ENCODE peak calls at places on chromosomes 5 and 9, in four cellular contexts. J, Y, O and V are unnamed samples.

GRCh38 chr5:170070556-170071412 is 34.9 kb upstream of the FOXI1 start:
- DNase-seq in J (peak), Y (peak), O (peak), V (no peak)

GRCh38 chr5:81247441-81247972 is 14.4 kb downstream of the CKMT2 start:
- DNase-seq in J (no peak), Y (no peak), O (no peak), V (no peak)

GRCh38 chr5:80961376-80962281 is 1.5 kb downstream of the RASGRF2 start:
- DNase-seq in J (no peak), Y (no peak), O (no peak), V (no peak)

GRCh38 chr5:17001418-17001817 is 65.3 kb upstream of the MYO10 start:
- DNase-seq in J (no peak), Y (no peak), O (no peak), V (no peak)

GRCh38 chr5:179806250-179807045 is at the start of gene MGAT4B:
- DNase-seq in J (peak), Y (peak), O (peak), V (no peak)

GRCh38 chr5:77076961-77077820 is 9.9 kb downstream of the ZBED3 start:
- DNase-seq in J (peak), Y (peak), O (peak), V (no peak)

GRCh38 chr5:87582149-87582548 is 169.4 kb upstream of the CCNH start:
- DNase-seq in J (no peak), Y (no peak), O (no peak), V (no peak)

GRCh38 chr9:137323531-137324331 is 21.7 kb upstream of the NRARP start:
- DNase-seq in J (no peak), Y (no peak), O (no peak), V (no peak)

GRCh38 chr9:110650261-110650660 is 18.3 kb upstream of the MUSK start:
- DNase-seq in J (no peak), Y (no peak), O (no peak), V (no peak)

GRCh38 chr5:68046445-68046844 is 169.1 kb upstream of the PIK3R1 start:
- DNase-seq in J (no peak), Y (no peak), O (no peak), V (no peak)

GRCh38 chr5:78985407-78986223 is 505 bp upstream of the ARSB start:
- DNase-seq in J (no peak), Y (peak), O (peak), V (no peak)

GRCh38 chr9:114283551-114284111 is 39.3 kb upstream of the ORM1 start:
- DNase-seq in J (peak), Y (no peak), O (no peak), V (no peak)

GRCh38 chr5:74653991-74654390 is 13.5 kb upstream of the ENC1 start:
- DNase-seq in J (no peak), Y (no peak), O (no peak), V (no peak)

GRCh38 chr5:159874308-159874707 is 42.0 kb upstream of the ADRA1B start:
- DNase-seq in J (no peak), Y (no peak), O (no peak), V (no peak)

GRCh38 chr5:72324186-72324825 is 4.1 kb downstream of the PTCD2 start:
- DNase-seq in J (no peak), Y (no peak), O (no peak), V (no peak)

GRCh38 chr9:129102791-129103594 is 7.6 kb downstream of the CRAT start:
- DNase-seq in J (peak), Y (peak), O (peak), V (no peak)

GRCh38 chr9:18531127-18531526 is 57.2 kb downstream of the ADAMTSL1 start:
- DNase-seq in J (no peak), Y (no peak), O (no peak), V (no peak)

GRCh38 chr9:14139287-14139686 is 174.7 kb downstream of the NFIB start:
- DNase-seq in J (no peak), Y (no peak), O (no peak), V (no peak)

GRCh38 chr5:112263469-112263868 is 155.6 kb downstream of the EPB41L4A start:
- DNase-seq in J (no peak), Y (no peak), O (no peak), V (no peak)

GRCh38 chr5:80238778-80239679 is 16.8 kb downstream of the SERINC5 start:
- DNase-seq in J (no peak), Y (peak), O (no peak), V (no peak)

GRCh38 chr9:17318821-17319320 is 184.0 kb downstream of the CNTLN start:
- DNase-seq in J (no peak), Y (no peak), O (no peak), V (no peak)

GRCh38 chr5:94429566-94429965 is 188.8 kb downstream of the KIAA0825 start:
- DNase-seq in J (no peak), Y (no peak), O (no peak), V (no peak)

GRCh38 chr9:69173891-69174644 is at the start of gene TJP2:
- DNase-seq in J (peak), Y (peak), O (peak), V (no peak)

GRCh38 chr5:78399115-78399514 is 38.7 kb downstream of the SCAMP1 start:
- DNase-seq in J (no peak), Y (no peak), O (no peak), V (no peak)

GRCh38 chr5:147750065-147750464 is 32.5 kb downstream of the JAKMIP2 start:
- DNase-seq in J (no peak), Y (no peak), O (no peak), V (no peak)

GRCh38 chr5:7754997-7755596 is 95.8 kb downstream of the CFAP90 start:
- DNase-seq in J (peak), Y (peak), O (peak), V (no peak)

GRCh38 chr5:176185133-176185733 is 53.0 kb upstream of the SIMC1 start:
- DNase-seq in J (no peak), Y (no peak), O (peak), V (no peak)

GRCh38 chr5:162052671-162053070 is 14.9 kb upstream of the GABRG2 start:
- DNase-seq in J (no peak), Y (no peak), O (no peak), V (no peak)

GRCh38 chr5:59608745-59609144 is 284.8 kb downstream of the PDE4D start:
- DNase-seq in J (no peak), Y (no peak), O (no peak), V (no peak)

GRCh38 chr9:123063172-123063508 is 29.7 kb downstream of the GPR21 start:
- DNase-seq in J (no peak), Y (no peak), O (no peak), V (no peak)

GRCh38 chr5:643351-643801 is 31.2 kb downstream of the CEP72 start:
- DNase-seq in J (no peak), Y (no peak), O (no peak), V (no peak)

GRCh38 chr5:87195616-87196015 is 72.1 kb upstream of the RASA1 start:
- DNase-seq in J (no peak), Y (no peak), O (no peak), V (no peak)

DNA sequence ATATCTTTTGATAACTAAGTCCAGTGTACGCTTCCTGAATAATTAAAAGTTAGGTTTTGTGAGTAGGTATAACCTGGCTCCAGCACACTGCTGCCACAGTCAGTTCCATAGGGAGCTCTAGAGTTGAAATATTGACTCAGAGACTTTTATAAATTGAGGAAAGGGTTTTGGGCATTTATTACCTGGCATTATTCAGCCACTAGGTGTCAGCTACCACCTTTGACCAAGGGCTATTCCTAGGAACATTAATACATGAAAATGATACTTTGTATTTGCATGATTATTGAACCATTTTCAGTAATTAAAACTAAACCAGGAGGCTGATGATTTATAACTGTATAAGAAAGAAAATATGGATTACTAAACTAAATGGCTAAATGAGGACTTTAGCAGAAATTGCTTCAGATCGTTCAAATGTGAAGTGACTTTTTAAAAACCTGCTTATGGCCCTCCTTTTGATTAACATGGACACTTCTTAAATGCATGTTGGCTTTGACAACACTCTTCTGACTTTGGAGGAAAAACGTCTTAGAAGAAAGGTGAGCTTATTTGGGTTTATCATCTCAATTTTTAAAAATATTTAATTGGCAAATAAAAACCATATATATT is 83.0 kb downstream of the SMC2 start:
- DNase-seq in J (no peak), Y (no peak), O (no peak), V (no peak)
- TF ChIP-seq USF1 in J (no peak), Y (no peak), O (no peak), V (no peak)

DNA sequence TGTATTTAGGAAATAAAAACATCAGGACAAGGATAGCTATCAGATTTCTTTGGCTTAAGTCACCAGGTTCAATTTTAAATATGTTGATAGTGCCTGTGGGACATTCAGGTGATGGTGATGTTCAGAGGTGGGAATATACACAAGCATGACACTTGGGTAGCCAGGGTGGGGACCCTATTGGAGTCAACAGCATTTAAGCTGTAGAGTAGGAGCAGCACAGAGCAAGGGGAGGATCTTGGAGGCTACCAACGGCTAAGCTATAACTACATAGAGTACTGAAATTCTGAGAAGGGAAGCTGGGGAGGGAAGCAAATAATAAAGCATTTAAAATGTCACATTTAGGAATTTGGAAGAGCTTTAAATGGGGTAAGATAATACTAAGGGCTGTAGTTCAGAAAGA is 177.7 kb downstream of the CPLANE1 start:
- DNase-seq in J (no peak), Y (no peak), O (no peak), V (no peak)
- TF ChIP-seq USF1 in J (no peak), Y (no peak), O (no peak), V (no peak)

GRCh38 chr5:132771559-132771998 is 5.5 kb downstream of the SEPTIN8 start:
- DNase-seq in J (peak), Y (no peak), O (no peak), V (no peak)
- TF ChIP-seq USF1 in J (no peak), Y (no peak), O (no peak), V (no peak)

GRCh38 chr9:83583151-83584014 is 39.6 kb upstream of the IDNK start:
- DNase-seq in J (peak), Y (peak), O (peak), V (no peak)
- TF ChIP-seq USF1 in J (no peak), Y (no peak), O (no peak), V (no peak)

GRCh38 chr9:135644631-135645218 is 5.4 kb upstream of the GLT6D1 start:
- DNase-seq in J (no peak), Y (no peak), O (no peak), V (no peak)

GRCh38 chr9:135648494-135649410 is 9.4 kb upstream of the GLT6D1 start:
- DNase-seq in J (no peak), Y (no peak), O (no peak), V (no peak)

GRCh38 chr9:135649508-135649907 is 10.2 kb upstream of the GLT6D1 start:
- DNase-seq in J (no peak), Y (no peak), O (no peak), V (no peak)

GRCh38 chr9:135650408-135650807 is 11.1 kb upstream of the GLT6D1 start:
- DNase-seq in J (no peak), Y (no peak), O (no peak), V (no peak)

GRCh38 chr9:135647897-135648296 is 8.6 kb upstream of the GLT6D1 start:
- DNase-seq in J (no peak), Y (no peak), O (no peak), V (no peak)
- TF ChIP-seq USF1 in J (no peak), Y (no peak), O (no peak), V (no peak)

DNA sequence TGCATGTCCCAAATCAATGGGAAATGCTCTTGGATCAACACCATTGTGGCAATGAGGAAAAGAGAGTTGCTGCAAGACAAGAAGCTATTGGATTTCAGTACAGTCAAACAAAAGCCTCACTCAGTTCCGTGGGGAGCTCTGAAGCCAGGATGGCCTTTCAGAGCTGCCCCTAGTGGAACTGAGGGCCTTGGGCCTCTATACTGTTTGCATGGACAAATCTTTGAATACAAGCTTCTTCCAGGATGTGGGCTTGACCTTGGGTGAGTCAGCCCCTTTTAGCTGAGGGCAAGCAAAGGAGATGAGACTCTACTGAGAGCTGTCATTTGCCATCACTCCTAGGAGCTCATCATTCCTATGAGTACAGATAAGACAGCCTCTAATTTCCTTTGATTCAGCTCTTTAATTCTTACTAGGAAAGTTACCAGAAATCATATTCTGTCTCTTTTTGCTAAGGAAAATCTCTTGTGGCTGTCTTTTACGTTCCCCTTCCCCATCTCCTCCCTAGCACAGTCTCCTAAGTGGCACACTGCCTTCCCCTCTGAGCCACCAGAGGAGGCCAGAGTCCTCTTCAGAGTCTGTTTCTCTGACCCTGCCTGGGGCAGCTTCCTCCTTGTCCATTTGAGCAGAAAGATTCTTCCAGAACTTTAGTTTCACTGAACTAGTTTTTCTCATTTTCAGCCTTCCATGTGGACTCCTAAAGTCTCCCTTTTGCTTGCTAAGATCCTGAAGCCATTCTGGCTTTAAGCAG is 168.8 kb upstream of the POC5 start:
- DNase-seq in J (peak), Y (peak), O (peak), V (no peak)
- TF ChIP-seq USF1 in J (no peak), Y (no peak), O (no peak), V (no peak)